ENCODE peak calls at places on chromosome 20, in five cellular contexts. U is thoracic aorta, E is upper lobe of right lung, J is breast epithelium, Z is astrocyte. W is an unnamed sample. For H3K4me1, the result is how much of the 10 kb centered on the place peaks cover.

GRCh38 chr20:41483553-41483930 is 116.9 kb upstream of the EMILIN3 start:
- DNase-seq in U (no peak), E (no peak), J (no peak), Z (peak), W (no peak)

GRCh38 chr20:25470045-25470444 is 62.6 kb downstream of the GINS1 start:
- DNase-seq in U (no peak), E (no peak), J (no peak), Z (peak), W (no peak)

GRCh38 chr20:19457551-19457950 is 245.1 kb downstream of the SLC24A3 start:
- DNase-seq in U (no peak), E (no peak), J (no peak), Z (no peak), W (no peak)

GRCh38 chr20:34781250-34781649 is 44.2 kb downstream of the NCOA6 start:
- DNase-seq in U (no peak), E (no peak), J (no peak), Z (no peak), W (no peak)

GRCh38 chr20:32536861-32537656 is 48.1 kb downstream of the NOL4L start:
- DNase-seq in U (no peak), E (peak), J (no peak), Z (no peak), W (peak)

GRCh38 chr20:13340088-13340487 is 119.0 kb downstream of the ISM1 start:
- DNase-seq in U (no peak), E (no peak), J (no peak), Z (no peak), W (no peak)

GRCh38 chr20:41370176-41370575 is 3.6 kb upstream of the EMILIN3 start:
- DNase-seq in U (no peak), E (no peak), J (no peak), Z (no peak), W (no peak)

GRCh38 chr20:1108437-1108920 is 9.9 kb upstream of the PSMF1 start:
- DNase-seq in U (no peak), E (peak), J (no peak), Z (no peak), W (peak)

GRCh38 chr20:13855613-13856012 is 70.8 kb downstream of the NDUFAF5 start:
- DNase-seq in U (no peak), E (no peak), J (no peak), Z (no peak), W (no peak)

GRCh38 chr20:42024653-42025052 is 406.5 kb upstream of the CHD6 start:
- DNase-seq in U (no peak), E (no peak), J (no peak), Z (no peak), W (no peak)

GRCh38 chr20:6489361-6490154 is 277.9 kb upstream of the BMP2 start:
- DNase-seq in U (no peak), E (no peak), J (no peak), Z (peak), W (no peak)

GRCh38 chr20:51586005-51586440 is 43.5 kb upstream of the NFATC2 start:
- DNase-seq in U (no peak), E (no peak), J (no peak), Z (peak), W (no peak)

GRCh38 chr20:43590036-43590391 is 723 bp upstream of the IFT52 start:
- DNase-seq in U (no peak), E (no peak), J (no peak), Z (no peak), W (peak)

GRCh38 chr20:10218536-10219451 is at the start of gene SNAP25:
- DNase-seq in U (peak), E (no peak), J (peak), Z (peak), W (peak)

GRCh38 chr20:34084227-34084923 is 27.7 kb downstream of the EIF2S2 start:
- DNase-seq in U (no peak), E (no peak), J (no peak), Z (no peak), W (no peak)

GRCh38 chr20:55961351-55962320 is 43.7 kb downstream of the CBLN4 start:
- DNase-seq in U (no peak), E (no peak), J (no peak), Z (no peak), W (no peak)

GRCh38 chr20:38649275-38649891 is 47.8 kb downstream of the ARHGAP40 start:
- DNase-seq in U (no peak), E (no peak), J (no peak), Z (peak), W (no peak)

DNA sequence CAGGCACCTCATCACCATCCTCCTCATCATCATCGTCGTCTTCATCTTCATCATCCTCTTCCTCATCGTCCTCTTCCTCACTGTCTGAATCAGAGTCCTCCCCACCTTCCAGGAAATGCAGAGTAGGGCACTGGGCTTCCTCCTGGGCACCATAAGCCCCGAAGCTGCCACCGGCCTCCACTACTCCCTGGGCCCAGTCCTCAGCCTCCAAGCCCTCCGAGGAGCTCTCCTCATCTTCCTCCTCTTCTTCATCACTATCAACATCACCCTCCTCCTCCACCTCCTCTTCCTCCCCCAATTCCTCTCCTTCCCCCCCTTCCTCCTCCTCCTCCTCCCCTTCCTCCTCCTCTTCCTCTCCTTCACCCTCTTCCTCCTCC is 1.7 kb downstream of the CENPB start:
- DNase-seq in U (no peak), E (no peak), J (no peak), Z (no peak), W (no peak)
- H3K27ac ChIP-seq in U (no peak), E (peak), J (peak), Z (no peak), W (no peak)

GRCh38 chr20:57869291-57869950 is 159.6 kb upstream of the PMEPA1 start:
- DNase-seq in U (no peak), E (no peak), J (no peak), Z (no peak), W (no peak)
- H3K4me3 ChIP-seq in U (no peak), E (no peak), J (no peak), Z (no peak), W (no peak)

GRCh38 chr20:48818481-48818987 is 9.3 kb downstream of the PREX1 start:
- DNase-seq in U (no peak), E (no peak), J (no peak), Z (no peak), W (peak)
- H3K4me1 ChIP-seq in U (under half), E (half or more), J (under half), Z (under half), W (half or more)

DNA sequence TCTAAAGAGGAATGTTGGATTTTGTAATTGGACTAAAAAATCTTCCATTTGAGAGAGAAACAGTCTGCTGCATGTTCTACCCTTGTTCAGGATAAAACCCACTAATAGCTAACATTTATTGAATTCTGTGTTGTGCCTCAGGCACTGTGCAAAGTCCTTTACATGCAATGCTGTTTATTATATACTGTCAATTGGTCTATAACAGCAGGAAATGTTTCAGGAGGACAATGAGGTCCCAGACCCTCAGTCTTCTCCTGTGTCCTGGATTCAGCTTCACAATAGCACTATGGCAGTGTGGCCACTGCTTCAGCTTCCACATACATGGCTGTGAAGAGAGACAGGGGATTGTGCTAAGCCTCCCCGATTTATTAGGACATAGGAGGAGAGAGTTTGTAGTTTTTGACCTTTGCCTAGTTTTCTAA is 11.0 kb downstream of the PTPN1 start:
- DNase-seq in U (no peak), E (no peak), J (no peak), Z (no peak), W (no peak)
- H3K27ac ChIP-seq in U (no peak), E (no peak), J (no peak), Z (no peak), W (no peak)

GRCh38 chr20:58894652-58895051 is 42.1 kb downstream of the GNAS start:
- DNase-seq in U (no peak), E (no peak), J (no peak), Z (no peak), W (no peak)

GRCh38 chr20:58897493-58897892 is 45.0 kb downstream of the GNAS start:
- DNase-seq in U (no peak), E (no peak), J (no peak), Z (no peak), W (no peak)

GRCh38 chr20:58895099-58895795 is 42.7 kb downstream of the GNAS start:
- DNase-seq in U (no peak), E (no peak), J (no peak), Z (no peak), W (no peak)

GRCh38 chr20:58896820-58897219 is 44.3 kb downstream of the GNAS start:
- DNase-seq in U (no peak), E (no peak), J (no peak), Z (no peak), W (no peak)

DNA sequence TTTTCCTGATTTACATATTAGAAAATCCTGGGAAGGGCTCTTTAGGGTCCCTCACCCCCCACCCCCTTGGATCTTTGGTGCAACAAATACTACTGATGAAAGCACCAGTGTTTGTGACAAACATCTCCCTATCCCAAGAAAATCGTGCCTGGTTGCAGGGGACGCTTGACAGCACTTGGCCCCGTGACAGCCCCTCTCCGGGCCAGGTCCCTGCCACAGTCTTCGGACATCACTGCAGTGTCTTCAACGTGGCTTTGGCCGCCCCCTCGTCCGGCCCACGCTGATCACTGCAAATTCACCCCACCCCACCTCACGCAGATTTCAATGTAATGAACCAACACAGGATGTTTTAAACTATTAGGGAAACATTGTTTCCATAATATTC is 43.3 kb downstream of the GNAS start:
- DNase-seq in U (no peak), E (no peak), J (no peak), Z (no peak), W (no peak)
- H3K4me3 ChIP-seq in U (peak), E (no peak), J (peak), Z (no peak), W (no peak)

GRCh38 chr20:61557603-61558002 is 305.5 kb downstream of the CDH4 start:
- DNase-seq in U (no peak), E (no peak), J (no peak), Z (no peak), W (no peak)

GRCh38 chr20:61554617-61555016 is 302.6 kb downstream of the CDH4 start:
- DNase-seq in U (no peak), E (no peak), J (no peak), Z (no peak), W (no peak)

GRCh38 chr20:61559706-61560315 is 307.8 kb downstream of the CDH4 start:
- DNase-seq in U (no peak), E (no peak), J (no peak), Z (no peak), W (no peak)

GRCh38 chr20:61558726-61559125 is 306.7 kb downstream of the CDH4 start:
- DNase-seq in U (no peak), E (no peak), J (no peak), Z (peak), W (no peak)

DNA sequence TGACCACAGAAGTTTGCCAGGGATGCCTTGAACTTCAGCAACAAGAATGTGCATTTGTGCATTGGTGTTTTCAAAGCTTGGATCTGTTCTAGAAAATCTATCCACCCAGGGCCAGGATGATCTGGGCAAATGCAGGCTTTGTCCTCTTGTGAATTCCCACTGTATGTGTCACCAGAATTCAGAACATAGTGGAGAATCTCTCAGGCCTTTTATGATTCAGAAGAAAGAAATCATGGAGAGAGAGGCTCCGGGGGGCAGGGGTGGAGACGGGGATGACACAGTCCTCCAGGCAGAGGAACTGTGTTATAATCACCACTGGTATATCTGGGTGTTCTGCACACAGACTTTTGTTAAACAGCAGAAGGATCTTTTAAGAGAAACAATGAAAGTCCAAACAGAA is 304.1 kb downstream of the CDH4 start:
- DNase-seq in U (no peak), E (no peak), J (no peak), Z (peak), W (no peak)
- H3K4me1 ChIP-seq in U (under half), E (under half), J (under half), Z (under half), W (under half)

W was measured in CD8-positive, alpha-beta T cell.